ENCODE peak calls at places on chromosomes 6 and 20, in four cellular contexts. Z is gastrocnemius medialis, A is HL-60, Y is uterus. P is an unnamed sample.

GRCh38 chr6:160254467-160255312 is 3.9 kb downstream of the SLC22A2 start:
- DNase-seq in A (no peak), Y (no peak), Z (no peak), P (no peak)

GRCh38 chr6:149225370-149225769 is 92.1 kb upstream of the TAB2 start:
- DNase-seq in Z (no peak), Y (no peak), A (no peak), P (no peak)

GRCh38 chr6:93318127-93318526 is 101.2 kb downstream of the EPHA7 start:
- DNase-seq in A (no peak), Y (no peak), Z (no peak), P (no peak)

GRCh38 chr6:154497118-154497517 is 13.4 kb downstream of the CNKSR3 start:
- DNase-seq in Y (no peak), Z (no peak), A (no peak), P (no peak)

GRCh38 chr6:116779569-116780164 is 14.1 kb upstream of the FAM162B start:
- DNase-seq in Y (no peak), A (no peak), Z (no peak), P (peak)

GRCh38 chr6:55827818-55828522 is 47.4 kb downstream of the BMP5 start:
- DNase-seq in Y (no peak), Z (no peak), A (no peak), P (no peak)

GRCh38 chr6:148509789-148510581 is 167.3 kb downstream of the SASH1 start:
- DNase-seq in A (peak), Z (peak), Y (peak), P (peak)

GRCh38 chr6:104855507-104855906 is 4.2 kb downstream of the HACE1 start:
- DNase-seq in Z (no peak), A (no peak), Y (no peak), P (peak)

GRCh38 chr20:64099880-64100565 is 7.3 kb downstream of the NPBWR2 start:
- DNase-seq in Z (no peak), Y (no peak), A (no peak), P (no peak)

GRCh38 chr6:74087898-74088297 is 391.9 kb downstream of the CD109 start:
- DNase-seq in Y (no peak), Z (no peak), A (no peak), P (no peak)

GRCh38 chr6:25222006-25222715 is 57.0 kb upstream of the CARMIL1 start:
- DNase-seq in Z (no peak), A (no peak), Y (no peak), P (no peak)

DNA sequence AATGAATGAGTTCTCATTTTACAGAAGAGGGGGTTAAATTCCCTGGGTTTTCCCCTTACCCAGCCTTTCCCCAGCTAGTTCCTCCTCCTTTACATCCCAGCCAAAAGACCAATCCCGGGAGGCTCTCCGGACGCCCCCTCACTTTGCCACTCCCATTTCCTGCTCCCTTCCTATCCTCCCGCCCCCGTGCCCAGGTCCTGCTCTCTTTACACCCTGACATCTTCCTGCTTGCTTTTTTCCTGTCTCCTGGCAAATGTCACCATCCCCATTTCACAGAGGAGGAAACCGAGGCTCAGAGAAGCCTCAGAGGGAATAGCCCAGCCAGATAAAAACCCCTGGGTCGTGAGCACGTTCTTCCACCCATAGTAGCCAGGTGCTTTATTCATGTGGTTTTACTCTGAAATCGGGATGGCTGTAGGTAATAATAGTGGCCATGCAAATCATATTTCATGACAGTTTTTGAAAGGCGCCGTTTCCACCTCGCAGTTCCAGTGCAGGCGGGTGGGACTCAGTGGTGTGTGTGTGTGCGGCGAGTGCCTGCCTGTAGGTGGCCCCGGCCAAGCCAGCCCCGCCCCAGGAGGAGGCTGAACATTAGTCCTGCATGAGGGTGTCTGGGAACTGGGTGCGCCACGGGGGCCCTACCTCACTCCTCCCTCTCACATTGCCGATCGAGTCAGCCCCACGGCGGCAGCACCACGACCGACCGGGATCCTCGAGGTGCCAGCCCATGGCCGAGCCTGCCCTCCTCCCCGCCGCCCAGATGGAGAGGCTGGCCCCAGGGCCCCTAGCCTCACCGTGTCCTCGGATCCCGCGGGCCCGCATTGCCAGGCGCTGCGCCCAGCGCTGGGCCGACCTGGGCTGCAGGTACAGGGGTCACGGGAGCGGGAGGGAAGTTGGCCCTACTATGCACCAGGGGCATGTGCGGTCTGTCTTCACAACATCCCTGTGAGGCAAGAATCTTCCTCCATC is at the start of gene ARHGAP40:
- DNase-seq in Y (no peak), A (no peak), Z (no peak), P (no peak)
- TF ChIP-seq CTCF in Y (no peak), A (no peak), Z (no peak), P (peak)

DNA sequence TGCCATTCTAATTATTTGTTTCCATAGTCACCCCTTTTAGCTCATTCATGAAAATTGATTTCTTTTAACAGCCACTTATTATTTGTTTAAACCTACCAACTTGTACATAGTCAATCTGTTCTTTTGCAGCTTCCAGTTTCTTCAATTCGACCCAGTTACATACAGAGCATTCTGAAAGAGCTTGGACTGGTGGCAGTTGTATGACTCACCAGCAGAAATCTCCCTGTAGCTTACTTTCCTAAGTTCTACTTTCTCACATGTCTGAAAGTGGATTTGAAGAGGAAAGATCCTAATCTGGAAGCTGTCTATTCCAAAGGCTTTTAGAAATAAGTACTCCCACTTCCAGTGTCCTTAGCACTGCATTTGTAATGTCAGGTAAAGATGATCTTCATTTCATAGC is 447.9 kb downstream of the HTR1B start:
- DNase-seq in Z (no peak), Y (no peak), A (no peak), P (peak)
- H3K4me3 ChIP-seq in Z (no peak), Y (no peak), A (no peak), P (no peak)

GRCh38 chr6:1611322-1611571 is 1.5 kb downstream of the FOXC1 start:
- DNase-seq in A (no peak), Y (no peak), Z (no peak), P (no peak)
- TF ChIP-seq CTCF in A (no peak), Y (no peak), Z (no peak), P (peak)

GRCh38 chr6:164104432-164104831 is 689.9 kb downstream of the QKI start:
- DNase-seq in Z (no peak), Y (no peak), A (no peak), P (no peak)
- H3K4me3 ChIP-seq in Z (no peak), Y (no peak), A (no peak), P (no peak)

DNA sequence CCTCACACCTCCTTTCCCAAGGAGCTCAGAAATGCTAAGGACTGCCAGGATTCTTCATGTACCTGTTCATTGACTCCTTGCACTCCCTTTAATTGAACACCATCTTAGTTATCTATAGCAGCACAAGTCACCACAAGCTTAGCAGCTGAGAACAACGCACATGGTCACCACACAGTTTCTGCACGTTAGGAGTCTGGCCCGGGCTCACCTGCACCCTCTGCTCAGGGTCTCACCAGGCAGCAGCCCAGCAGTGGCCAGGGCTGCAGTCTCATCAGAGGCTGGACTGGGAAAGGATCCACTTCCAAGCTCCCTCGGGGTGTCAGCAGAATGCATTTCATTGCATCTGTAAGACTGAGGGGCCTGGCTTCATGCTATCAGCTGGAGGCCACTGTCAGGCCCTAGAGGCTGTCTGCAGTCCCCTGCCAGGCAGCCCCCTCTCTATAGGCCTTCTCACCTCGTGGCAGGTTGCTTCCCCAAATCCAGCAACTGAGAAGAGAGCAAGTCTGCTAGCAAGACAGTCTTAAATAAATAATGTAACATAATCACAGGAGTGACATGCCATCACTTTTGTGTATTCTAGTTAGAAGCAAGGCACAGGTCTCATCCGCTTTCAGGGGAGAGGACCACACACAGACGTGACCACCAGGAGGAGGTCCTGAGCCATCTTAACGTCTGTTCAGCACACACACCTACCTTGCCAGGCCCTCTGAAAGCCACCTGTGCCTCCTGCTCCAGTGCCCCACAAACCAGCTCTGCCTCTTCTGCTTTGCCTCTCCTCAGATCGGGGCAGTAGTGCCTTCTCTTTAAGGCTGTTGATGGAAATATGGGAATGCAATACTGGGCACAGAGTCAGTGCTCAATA is 165.2 kb upstream of the CST7 start:
- DNase-seq in Y (no peak), A (no peak), Z (no peak), P (no peak)
- TF ChIP-seq CTCF in Y (no peak), A (no peak), Z (no peak), P (no peak)

DNA sequence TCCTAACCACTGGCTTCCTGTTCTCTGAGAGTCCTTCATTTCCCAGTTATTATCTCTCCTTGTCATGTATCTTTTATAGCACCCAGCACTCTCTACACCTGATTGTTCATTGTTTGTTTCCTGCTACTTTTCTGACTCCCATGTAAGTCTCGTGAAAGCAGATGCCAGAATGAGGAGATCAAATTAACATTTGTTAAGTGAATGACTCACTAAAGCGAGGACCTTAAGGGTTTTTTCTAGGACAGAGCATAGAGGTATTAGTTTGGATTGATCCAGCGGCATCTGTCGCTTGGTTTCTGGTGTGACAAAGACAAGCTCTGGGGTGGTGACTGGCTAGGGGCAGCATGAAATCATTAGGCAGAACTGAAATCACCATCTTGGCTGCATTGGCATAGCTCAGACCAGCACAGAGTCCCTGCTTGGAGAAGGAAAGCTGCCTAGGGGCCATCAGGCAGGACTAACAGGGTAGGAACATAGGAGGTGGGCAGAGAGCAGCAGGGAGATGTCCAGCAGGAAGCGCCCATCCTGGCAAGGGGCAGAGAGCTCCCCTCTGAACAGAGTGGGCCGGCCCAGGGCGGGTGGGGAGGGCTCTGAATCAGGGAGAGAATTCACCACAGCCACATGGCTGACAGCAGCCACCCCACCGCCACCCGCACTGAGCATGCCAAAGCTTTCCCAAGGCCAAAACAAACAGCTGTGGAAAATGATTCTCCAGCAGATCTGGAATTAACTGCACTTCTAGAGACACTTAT is 97.1 kb upstream of the CEP85L start:
- DNase-seq in Z (peak), A (no peak), Y (no peak), P (no peak)
- H3K4me3 ChIP-seq in Z (peak), A (no peak), Y (no peak), P (peak)

GRCh38 chr6:6220718-6221117 is 99.7 kb downstream of the F13A1 start:
- DNase-seq in A (no peak), Z (no peak), Y (no peak), P (no peak)
- TF ChIP-seq CTCF in A (peak), Z (no peak), Y (no peak), P (peak)

GRCh38 chr20:46894971-46895905 is 595 bp downstream of the EYA2 start:
- DNase-seq in Z (no peak), A (no peak), Y (no peak), P (no peak)
- H3K4me3 ChIP-seq in Z (peak), A (no peak), Y (peak), P (peak)

GRCh38 chr6:111646942-111647341 is 41.3 kb upstream of the TRAF3IP2 start:
- DNase-seq in A (no peak), Z (peak), Y (peak), P (no peak)

GRCh38 chr6:111651185-111652034 is 45.7 kb upstream of the TRAF3IP2 start:
- DNase-seq in A (no peak), Y (no peak), Z (peak), P (no peak)

GRCh38 chr6:111653434-111653833 is 47.8 kb upstream of the TRAF3IP2 start:
- DNase-seq in Y (no peak), A (no peak), Z (no peak), P (no peak)

GRCh38 chr6:111648100-111648499 is 42.4 kb upstream of the TRAF3IP2 start:
- DNase-seq in Z (peak), Y (no peak), A (no peak), P (no peak)

DNA sequence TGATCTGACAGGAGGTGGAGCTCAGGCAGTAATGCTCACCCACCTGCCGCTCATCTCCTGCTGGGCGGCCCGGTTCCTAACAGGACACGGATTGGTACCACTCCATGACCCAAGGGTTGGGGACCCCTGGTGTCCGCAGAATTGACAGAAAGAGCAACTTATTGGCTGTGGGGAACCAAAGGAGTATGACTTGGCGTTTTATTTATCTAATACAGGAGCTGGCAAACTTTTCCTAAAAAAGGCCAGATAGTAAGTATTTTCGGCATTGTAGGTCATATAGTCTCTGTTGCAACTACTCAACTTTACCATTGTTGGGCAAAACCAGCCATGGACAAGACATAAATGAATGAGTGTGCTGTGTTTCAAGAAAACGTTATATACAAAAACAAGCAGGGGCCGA is 44.4 kb upstream of the TRAF3IP2 start:
- DNase-seq in Z (no peak), Y (no peak), A (no peak), P (no peak)
- TF ChIP-seq CTCF in Z (no peak), Y (no peak), A (no peak), P (no peak)

DNA sequence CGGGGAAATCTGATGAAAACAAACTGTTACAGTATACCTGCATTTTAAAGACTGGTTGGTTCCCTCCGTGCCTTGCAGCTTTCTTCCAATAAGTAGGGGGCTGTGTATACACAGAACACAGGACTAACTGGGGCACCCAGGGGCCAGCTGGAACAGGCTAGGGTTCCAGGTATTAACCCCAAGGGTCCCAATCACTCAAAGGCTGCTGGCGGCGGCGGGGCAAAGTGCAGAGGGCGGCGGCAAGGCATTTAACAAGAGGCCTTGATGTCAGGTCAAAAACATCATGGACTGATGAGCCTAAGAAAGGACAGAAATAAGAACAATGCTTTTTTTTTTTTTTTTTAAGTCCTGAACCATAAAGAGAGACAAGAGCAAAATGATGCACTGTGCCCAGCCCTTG is 2.5 kb downstream of the PMEPA1 start:
- DNase-seq in Y (no peak), A (no peak), Z (no peak), P (no peak)
- H3K4me3 ChIP-seq in Y (no peak), A (no peak), Z (no peak), P (peak)